ENCODE peak calls at places on chromosome 1, in seven cellular contexts. E, J, N, S, U, B and I are unnamed samples.

GRCh38 chr1:115184951-115185331 is 95.6 kb upstream of the TSPAN2 start:
- DNase-seq in E (no peak), J (no peak), N (peak), S (no peak), U (no peak), B (no peak), I (no peak)

GRCh38 chr1:187474266-187474665 is 645.5 kb downstream of the PLA2G4A start:
- DNase-seq in E (no peak), J (no peak), N (no peak), S (no peak), U (no peak), B (no peak), I (no peak)

GRCh38 chr1:145846191-145846590 is 761 bp downstream of the NUDT17 start:
- DNase-seq in E (peak), J (peak), N (peak), S (no peak), U (peak), B (no peak), I (peak)

GRCh38 chr1:6347641-6348487 is 45.7 kb downstream of the ACOT7 start:
- DNase-seq in E (peak), J (peak), N (peak), S (no peak), U (peak), B (peak), I (peak)

GRCh38 chr1:39491146-39491921 is at the start of gene BMP8A:
- DNase-seq in E (peak), J (peak), N (peak), S (peak), U (peak), B (no peak), I (peak)

GRCh38 chr1:201505505-201505893 is 1.4 kb downstream of the CSRP1 start:
- DNase-seq in E (no peak), J (no peak), N (peak), S (no peak), U (no peak), B (no peak), I (no peak)

GRCh38 chr1:233364695-233365539 is 37.4 kb downstream of the MAP3K21 start:
- DNase-seq in E (peak), J (peak), N (peak), S (no peak), U (no peak), B (no peak), I (peak)

GRCh38 chr1:232501174-232501573 is 128.8 kb downstream of the SIPA1L2 start:
- DNase-seq in E (no peak), J (no peak), N (no peak), S (no peak), U (no peak), B (no peak), I (no peak)

GRCh38 chr1:14538335-14538734 is 60.1 kb upstream of the KAZN start:
- DNase-seq in E (peak), J (peak), N (no peak), S (no peak), U (no peak), B (no peak), I (no peak)

GRCh38 chr1:62362952-62363325 is 43.7 kb upstream of the KANK4 start:
- DNase-seq in E (no peak), J (no peak), N (no peak), S (no peak), U (no peak), B (no peak), I (no peak)

GRCh38 chr1:201565771-201566528 is 27.0 kb downstream of the NAV1 start:
- DNase-seq in E (no peak), J (no peak), N (no peak), S (no peak), U (no peak), B (no peak), I (no peak)

GRCh38 chr1:112982328-112982727 is 26.3 kb upstream of the SLC16A1 start:
- DNase-seq in E (no peak), J (no peak), N (no peak), S (no peak), U (no peak), B (no peak), I (no peak)

GRCh38 chr1:86650065-86650464 is 54.3 kb upstream of the SH3GLB1 start:
- DNase-seq in E (peak), J (no peak), N (no peak), S (no peak), U (no peak), B (no peak), I (no peak)

GRCh38 chr1:236067854-236068454 is 3.1 kb upstream of the NID1 start:
- DNase-seq in E (no peak), J (no peak), N (no peak), S (no peak), U (no peak), B (no peak), I (no peak)

GRCh38 chr1:234979316-234980223 is 149.1 kb downstream of the TOMM20 start:
- DNase-seq in E (no peak), J (no peak), N (no peak), S (no peak), U (no peak), B (no peak), I (no peak)

GRCh38 chr1:234978397-234979291 is 150.0 kb downstream of the TOMM20 start:
- DNase-seq in E (no peak), J (peak), N (peak), S (peak), U (peak), B (peak), I (peak)

GRCh38 chr1:234980224-234980656 is 148.4 kb downstream of the TOMM20 start:
- DNase-seq in E (no peak), J (no peak), N (no peak), S (no peak), U (no peak), B (no peak), I (no peak)

GRCh38 chr1:234981758-234982157 is 146.9 kb downstream of the TOMM20 start:
- DNase-seq in E (no peak), J (no peak), N (no peak), S (no peak), U (no peak), B (no peak), I (no peak)

GRCh38 chr1:234980657-234981396 is 147.8 kb downstream of the TOMM20 start:
- DNase-seq in E (no peak), J (no peak), N (peak), S (peak), U (peak), B (peak), I (peak)
- TF ChIP-seq REST in E (no peak), J (peak), N (no peak), S (no peak), U (peak), B (no peak), I (peak)

DNA sequence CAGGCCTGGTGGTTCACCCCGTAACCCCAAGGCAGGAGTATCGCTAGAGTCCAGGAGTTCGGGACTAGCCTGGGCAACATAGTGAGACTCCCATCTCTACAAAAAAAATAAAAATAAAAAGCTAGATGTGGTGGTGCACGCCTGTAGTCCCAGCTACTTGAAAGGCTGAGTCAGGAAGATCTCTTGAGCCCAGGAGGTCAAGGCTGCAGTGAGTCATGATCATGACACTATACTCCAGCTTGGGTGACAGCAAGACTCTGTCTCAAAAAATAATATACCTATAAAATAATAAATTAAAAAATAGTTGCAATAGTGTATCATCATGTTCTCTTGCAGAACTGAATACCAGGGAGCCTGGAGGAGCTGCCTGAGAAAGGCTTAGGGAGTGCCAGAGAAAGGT is 19.9 kb upstream of the TMEM39B start:
- DNase-seq in E (no peak), J (no peak), N (no peak), S (no peak), U (no peak), B (no peak), I (no peak)
- TF ChIP-seq REST in E (no peak), J (no peak), N (no peak), S (no peak), U (no peak), B (no peak), I (no peak)

GRCh38 chr1:33039840-33040239 is 3.2 kb upstream of the AK2 start:
- DNase-seq in E (no peak), J (no peak), N (no peak), S (no peak), U (no peak), B (peak), I (no peak)
- TF ChIP-seq REST in E (no peak), J (no peak), N (no peak), S (no peak), U (no peak), B (no peak), I (no peak)

GRCh38 chr1:41626146-41626545 is 141.7 kb upstream of the EDN2 start:
- DNase-seq in E (no peak), J (no peak), N (no peak), S (no peak), U (no peak), B (no peak), I (no peak)

GRCh38 chr1:41629571-41629970 is 145.1 kb upstream of the EDN2 start:
- DNase-seq in E (no peak), J (no peak), N (no peak), S (no peak), U (no peak), B (no peak), I (no peak)

GRCh38 chr1:41627491-41628280 is 143.2 kb upstream of the EDN2 start:
- DNase-seq in E (no peak), J (no peak), N (no peak), S (no peak), U (no peak), B (no peak), I (no peak)

GRCh38 chr1:41629136-41629535 is 144.7 kb upstream of the EDN2 start:
- DNase-seq in E (no peak), J (no peak), N (no peak), S (no peak), U (no peak), B (no peak), I (no peak)

GRCh38 chr1:41626616-41627375 is 142.3 kb upstream of the EDN2 start:
- DNase-seq in E (no peak), J (no peak), N (peak), S (peak), U (no peak), B (no peak), I (no peak)
- TF ChIP-seq REST in E (no peak), J (no peak), N (no peak), S (no peak), U (no peak), B (no peak), I (no peak)

GRCh38 chr1:238258510-238258909 is 367.8 kb upstream of the ZP4 start:
- DNase-seq in E (no peak), J (no peak), N (no peak), S (no peak), U (no peak), B (no peak), I (no peak)
- TF ChIP-seq REST in E (no peak), J (no peak), N (no peak), S (no peak), U (no peak), B (no peak), I (no peak)

GRCh38 chr1:174797398-174797797 is 202.3 kb upstream of the CACYBP start:
- DNase-seq in E (no peak), J (no peak), N (no peak), S (no peak), U (no peak), B (no peak), I (no peak)

GRCh38 chr1:174800221-174800791 is 199.4 kb upstream of the CACYBP start:
- DNase-seq in E (peak), J (no peak), N (no peak), S (no peak), U (no peak), B (no peak), I (peak)

GRCh38 chr1:174795806-174796205 is 203.9 kb upstream of the CACYBP start:
- DNase-seq in E (no peak), J (no peak), N (peak), S (no peak), U (no peak), B (no peak), I (no peak)

GRCh38 chr1:174800951-174801350 is 198.8 kb upstream of the CACYBP start:
- DNase-seq in E (no peak), J (no peak), N (no peak), S (no peak), U (no peak), B (no peak), I (no peak)

GRCh38 chr1:174799136-174799479 is 200.6 kb upstream of the CACYBP start:
- DNase-seq in E (no peak), J (no peak), N (no peak), S (no peak), U (no peak), B (no peak), I (no peak)
- TF ChIP-seq REST in E (no peak), J (no peak), N (no peak), S (no peak), U (no peak), B (no peak), I (no peak)